ENCODE peak calls at places on chromosomes 11 and 22, in eight cellular contexts. One of them, this sample, is unnamed.

GRCh38 chr11:66020618-66021357 is 5.5 kb downstream of the CATSPER1 start:
- DNase-seq in body of pancreas: no peak
- DNase-seq in HFF-Myc: no peak
- DNase-seq in coronary artery: no peak
- DNase-seq in GM13977: no peak
- DNase-seq in cardiac muscle cell: peak
- DNase-seq in astrocyte of the spinal cord: peak
- DNase-seq in fibroblast of mammary gland: peak
- DNase-seq in this sample: peak

GRCh38 chr11:122170815-122171475 is 54.9 kb upstream of the BLID start:
- DNase-seq in GM13977: no peak
- DNase-seq in fibroblast of mammary gland: peak
- DNase-seq in cardiac muscle cell: peak
- DNase-seq in body of pancreas: no peak
- DNase-seq in astrocyte of the spinal cord: peak
- DNase-seq in HFF-Myc: no peak
- DNase-seq in coronary artery: no peak
- DNase-seq in this sample: no peak

GRCh38 chr11:61076506-61077304 is 25.6 kb upstream of the CD5 start:
- DNase-seq in HFF-Myc: no peak
- DNase-seq in astrocyte of the spinal cord: no peak
- DNase-seq in body of pancreas: no peak
- DNase-seq in coronary artery: no peak
- DNase-seq in GM13977: no peak
- DNase-seq in fibroblast of mammary gland: no peak
- DNase-seq in cardiac muscle cell: no peak
- DNase-seq in this sample: no peak

GRCh38 chr22:17057959-17058814 is 26.6 kb upstream of the IL17RA start:
- DNase-seq in body of pancreas: peak
- DNase-seq in GM13977: peak
- DNase-seq in coronary artery: no peak
- DNase-seq in fibroblast of mammary gland: peak
- DNase-seq in astrocyte of the spinal cord: peak
- DNase-seq in HFF-Myc: peak
- DNase-seq in cardiac muscle cell: peak
- DNase-seq in this sample: peak

GRCh38 chr11:62680825-62681240 is 2.0 kb upstream of the UBXN1 start:
- DNase-seq in GM13977: peak
- DNase-seq in HFF-Myc: peak
- DNase-seq in body of pancreas: peak
- DNase-seq in cardiac muscle cell: peak
- DNase-seq in fibroblast of mammary gland: peak
- DNase-seq in astrocyte of the spinal cord: peak
- DNase-seq in coronary artery: no peak
- DNase-seq in this sample: peak

GRCh38 chr11:64233913-64234839 is at the start of gene VEGFB:
- DNase-seq in HFF-Myc: no peak
- DNase-seq in GM13977: peak
- DNase-seq in astrocyte of the spinal cord: peak
- DNase-seq in fibroblast of mammary gland: no peak
- DNase-seq in coronary artery: no peak
- DNase-seq in body of pancreas: peak
- DNase-seq in cardiac muscle cell: peak
- DNase-seq in this sample: peak

GRCh38 chr11:43868852-43869567 is 11.6 kb upstream of the ALKBH3 start:
- DNase-seq in astrocyte of the spinal cord: peak
- DNase-seq in HFF-Myc: no peak
- DNase-seq in fibroblast of mammary gland: peak
- DNase-seq in body of pancreas: no peak
- DNase-seq in GM13977: peak
- DNase-seq in cardiac muscle cell: peak
- DNase-seq in coronary artery: no peak
- DNase-seq in this sample: peak

GRCh38 chr11:19597194-19597593 is 115.4 kb upstream of the NAV2 start:
- DNase-seq in fibroblast of mammary gland: peak
- DNase-seq in coronary artery: peak
- DNase-seq in GM13977: no peak
- DNase-seq in body of pancreas: no peak
- DNase-seq in astrocyte of the spinal cord: peak
- DNase-seq in HFF-Myc: peak
- DNase-seq in cardiac muscle cell: peak
- DNase-seq in this sample: no peak

GRCh38 chr11:56843816-56844215 is 95.3 kb upstream of the OR9G4 start:
- DNase-seq in cardiac muscle cell: no peak
- DNase-seq in GM13977: no peak
- DNase-seq in fibroblast of mammary gland: no peak
- DNase-seq in HFF-Myc: no peak
- DNase-seq in coronary artery: no peak
- DNase-seq in astrocyte of the spinal cord: no peak
- DNase-seq in body of pancreas: no peak
- DNase-seq in this sample: no peak

GRCh38 chr11:925158-925495 is 543 bp upstream of the AP2A2 start:
- DNase-seq in HFF-Myc: no peak
- DNase-seq in cardiac muscle cell: no peak
- DNase-seq in GM13977: peak
- DNase-seq in coronary artery: no peak
- DNase-seq in astrocyte of the spinal cord: no peak
- DNase-seq in fibroblast of mammary gland: no peak
- DNase-seq in body of pancreas: peak
- DNase-seq in this sample: no peak

GRCh38 chr11:926341-926916 is 759 bp downstream of the AP2A2 start:
- DNase-seq in astrocyte of the spinal cord: peak
- DNase-seq in cardiac muscle cell: peak
- DNase-seq in HFF-Myc: no peak
- DNase-seq in coronary artery: no peak
- DNase-seq in body of pancreas: peak
- DNase-seq in GM13977: peak
- DNase-seq in fibroblast of mammary gland: peak
- DNase-seq in this sample: no peak

GRCh38 chr11:925496-926301 is at the start of gene AP2A2:
- DNase-seq in GM13977: peak
- DNase-seq in astrocyte of the spinal cord: peak
- DNase-seq in body of pancreas: peak
- DNase-seq in cardiac muscle cell: peak
- DNase-seq in HFF-Myc: no peak
- DNase-seq in coronary artery: no peak
- DNase-seq in fibroblast of mammary gland: peak
- DNase-seq in this sample: peak

GRCh38 chr11:929405-929804 is 3.7 kb downstream of the AP2A2 start:
- DNase-seq in astrocyte of the spinal cord: no peak
- DNase-seq in cardiac muscle cell: no peak
- DNase-seq in GM13977: no peak
- DNase-seq in fibroblast of mammary gland: no peak
- DNase-seq in coronary artery: no peak
- DNase-seq in body of pancreas: no peak
- DNase-seq in HFF-Myc: no peak
- DNase-seq in this sample: no peak

GRCh38 chr11:927871-928270 is 2.2 kb downstream of the AP2A2 start:
- DNase-seq in HFF-Myc: no peak
- DNase-seq in body of pancreas: no peak
- DNase-seq in fibroblast of mammary gland: no peak
- DNase-seq in astrocyte of the spinal cord: no peak
- DNase-seq in coronary artery: no peak
- DNase-seq in GM13977: no peak
- DNase-seq in cardiac muscle cell: no peak
- DNase-seq in this sample: no peak
- TF ChIP-seq CTCF in HFF-Myc: no peak
- TF ChIP-seq CTCF in body of pancreas: no peak
- TF ChIP-seq CTCF in fibroblast of mammary gland: no peak
- TF ChIP-seq CTCF in astrocyte of the spinal cord: no peak
- TF ChIP-seq CTCF in coronary artery: no peak
- TF ChIP-seq CTCF in GM13977: no peak
- TF ChIP-seq CTCF in cardiac muscle cell: no peak
- TF ChIP-seq CTCF in this sample: no peak

GRCh38 chr22:22768885-22769284 is 118.7 kb upstream of the IGLL5 start:
- DNase-seq in body of pancreas: no peak
- DNase-seq in GM13977: no peak
- DNase-seq in cardiac muscle cell: no peak
- DNase-seq in HFF-Myc: no peak
- DNase-seq in coronary artery: peak
- DNase-seq in fibroblast of mammary gland: no peak
- DNase-seq in astrocyte of the spinal cord: no peak
- DNase-seq in this sample: no peak

GRCh38 chr22:22769434-22770279 is 118.0 kb upstream of the IGLL5 start:
- DNase-seq in astrocyte of the spinal cord: no peak
- DNase-seq in fibroblast of mammary gland: no peak
- DNase-seq in HFF-Myc: no peak
- DNase-seq in cardiac muscle cell: no peak
- DNase-seq in GM13977: no peak
- DNase-seq in coronary artery: peak
- DNase-seq in body of pancreas: no peak
- DNase-seq in this sample: no peak

GRCh38 chr22:22770280-22770871 is 117.2 kb upstream of the IGLL5 start:
- DNase-seq in HFF-Myc: no peak
- DNase-seq in cardiac muscle cell: peak
- DNase-seq in astrocyte of the spinal cord: peak
- DNase-seq in fibroblast of mammary gland: peak
- DNase-seq in coronary artery: peak
- DNase-seq in GM13977: no peak
- DNase-seq in body of pancreas: peak
- DNase-seq in this sample: peak

GRCh38 chr22:22770881-22771280 is 116.7 kb upstream of the IGLL5 start:
- DNase-seq in cardiac muscle cell: no peak
- DNase-seq in coronary artery: peak
- DNase-seq in fibroblast of mammary gland: no peak
- DNase-seq in HFF-Myc: no peak
- DNase-seq in GM13977: no peak
- DNase-seq in body of pancreas: no peak
- DNase-seq in astrocyte of the spinal cord: no peak
- DNase-seq in this sample: no peak

DNA sequence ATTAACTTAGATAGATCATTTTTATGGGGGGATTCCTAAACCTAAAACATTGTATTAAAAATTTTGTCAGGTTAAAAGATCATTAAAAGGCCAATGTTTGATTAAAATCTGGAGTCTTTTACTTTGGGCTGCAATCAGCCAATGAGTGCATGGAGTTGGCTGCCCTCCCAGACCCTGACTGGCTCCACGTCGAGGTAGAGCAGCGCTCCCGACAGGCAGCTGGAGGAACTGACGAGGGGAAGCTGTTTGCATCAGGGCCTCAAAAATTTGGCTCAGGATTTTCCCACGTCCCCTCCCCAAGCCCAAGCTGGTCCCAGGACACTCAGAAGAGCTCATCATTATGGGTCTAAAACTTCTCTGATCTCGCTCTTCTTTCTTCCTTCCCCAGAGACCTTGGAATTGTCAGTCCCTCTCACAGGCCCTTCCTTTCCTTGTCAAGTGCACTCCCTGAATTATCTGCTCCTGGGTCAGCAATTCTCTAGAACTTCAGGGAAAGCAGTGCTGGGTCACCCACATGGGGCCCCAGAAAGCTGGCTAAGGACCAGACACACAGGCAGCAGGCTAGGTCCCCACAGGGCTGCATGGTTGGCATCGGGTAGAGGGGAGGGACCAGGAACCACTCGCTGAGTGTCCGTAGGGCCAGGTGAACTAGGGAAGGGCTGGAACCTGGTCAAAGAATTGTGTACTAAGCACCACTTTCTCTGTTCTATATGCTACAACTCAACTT is 119.6 kb upstream of the IGLL5 start:
- DNase-seq in GM13977: no peak
- DNase-seq in fibroblast of mammary gland: peak
- DNase-seq in body of pancreas: peak
- DNase-seq in astrocyte of the spinal cord: no peak
- DNase-seq in HFF-Myc: no peak
- DNase-seq in cardiac muscle cell: peak
- DNase-seq in coronary artery: peak
- DNase-seq in this sample: no peak
- TF ChIP-seq CTCF in GM13977: no peak
- TF ChIP-seq CTCF in fibroblast of mammary gland: peak
- TF ChIP-seq CTCF in body of pancreas: peak
- TF ChIP-seq CTCF in astrocyte of the spinal cord: no peak
- TF ChIP-seq CTCF in HFF-Myc: peak
- TF ChIP-seq CTCF in cardiac muscle cell: peak
- TF ChIP-seq CTCF in coronary artery: no peak
- TF ChIP-seq CTCF in this sample: no peak

DNA sequence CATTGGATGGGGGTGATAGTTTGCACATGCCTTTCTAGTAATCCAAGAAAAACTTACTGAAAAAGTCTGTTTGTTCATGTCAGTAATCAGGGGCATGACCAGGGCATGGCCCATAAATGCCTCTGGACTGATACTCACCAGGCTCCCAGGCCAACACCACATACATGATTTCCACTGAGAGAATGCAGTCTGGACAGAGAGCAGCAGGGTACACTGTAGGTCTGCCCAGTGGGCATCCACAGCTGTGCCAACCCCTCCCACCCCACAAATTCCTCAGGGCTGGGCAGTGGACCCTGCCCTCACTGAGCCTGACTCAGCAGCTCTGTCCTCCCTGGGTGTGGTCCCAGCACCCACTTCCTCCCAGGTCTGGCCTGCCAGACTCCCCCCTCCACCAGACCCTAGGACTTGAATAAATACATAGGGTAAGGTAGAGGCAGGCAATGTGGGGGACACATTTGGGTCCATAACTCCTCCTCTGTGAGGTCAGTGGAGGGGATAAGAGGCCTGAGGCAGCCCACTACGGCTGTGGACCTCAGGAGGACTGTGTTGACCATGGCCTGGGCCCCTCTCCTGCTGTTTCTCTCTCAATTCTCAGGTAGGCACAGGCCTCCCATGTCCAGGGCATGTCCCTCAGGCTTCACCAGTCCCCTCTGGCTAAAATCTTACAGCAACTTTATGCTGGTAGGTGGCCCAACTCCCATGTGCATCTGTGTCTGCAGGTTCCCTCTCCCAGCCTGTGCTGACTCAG is 92.2 kb upstream of the TOP3B start:
- DNase-seq in coronary artery: no peak
- DNase-seq in GM13977: no peak
- DNase-seq in cardiac muscle cell: no peak
- DNase-seq in astrocyte of the spinal cord: no peak
- DNase-seq in fibroblast of mammary gland: no peak
- DNase-seq in HFF-Myc: no peak
- DNase-seq in body of pancreas: no peak
- DNase-seq in this sample: peak
- TF ChIP-seq CTCF in coronary artery: no peak
- TF ChIP-seq CTCF in GM13977: no peak
- TF ChIP-seq CTCF in cardiac muscle cell: no peak
- TF ChIP-seq CTCF in astrocyte of the spinal cord: no peak
- TF ChIP-seq CTCF in fibroblast of mammary gland: no peak
- TF ChIP-seq CTCF in HFF-Myc: no peak
- TF ChIP-seq CTCF in body of pancreas: no peak
- TF ChIP-seq CTCF in this sample: no peak

GRCh38 chr11:889686-890475 is 20.7 kb downstream of the CHID1 start:
- DNase-seq in HFF-Myc: no peak
- DNase-seq in cardiac muscle cell: no peak
- DNase-seq in fibroblast of mammary gland: no peak
- DNase-seq in GM13977: no peak
- DNase-seq in body of pancreas: no peak
- DNase-seq in coronary artery: no peak
- DNase-seq in astrocyte of the spinal cord: no peak
- DNase-seq in this sample: no peak
- TF ChIP-seq CTCF in HFF-Myc: no peak
- TF ChIP-seq CTCF in cardiac muscle cell: no peak
- TF ChIP-seq CTCF in fibroblast of mammary gland: no peak
- TF ChIP-seq CTCF in GM13977: no peak
- TF ChIP-seq CTCF in body of pancreas: no peak
- TF ChIP-seq CTCF in coronary artery: no peak
- TF ChIP-seq CTCF in astrocyte of the spinal cord: no peak
- TF ChIP-seq CTCF in this sample: no peak

DNA sequence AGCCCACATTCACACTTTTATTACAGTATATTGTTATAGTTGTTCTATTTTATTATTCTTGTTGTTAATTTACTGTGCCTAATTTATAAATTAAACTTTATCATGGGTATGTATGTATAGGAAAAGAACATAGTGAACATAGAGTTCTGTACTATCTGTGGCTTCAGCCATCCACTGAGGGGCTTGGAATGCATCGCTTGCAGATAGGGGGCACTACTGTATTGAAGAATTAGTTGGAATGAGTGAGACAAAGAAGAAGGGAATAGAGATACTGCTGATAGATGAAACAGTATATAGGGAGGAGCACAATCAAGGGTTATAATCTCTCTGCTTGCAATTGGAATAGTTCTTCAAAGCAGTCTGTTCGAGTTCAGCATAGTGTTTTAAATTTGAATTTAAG is 432.2 kb downstream of the RAB38 start:
- DNase-seq in fibroblast of mammary gland: no peak
- DNase-seq in coronary artery: no peak
- DNase-seq in astrocyte of the spinal cord: no peak
- DNase-seq in body of pancreas: no peak
- DNase-seq in cardiac muscle cell: no peak
- DNase-seq in HFF-Myc: no peak
- DNase-seq in GM13977: no peak
- DNase-seq in this sample: peak
- TF ChIP-seq CTCF in fibroblast of mammary gland: peak
- TF ChIP-seq CTCF in coronary artery: no peak
- TF ChIP-seq CTCF in astrocyte of the spinal cord: no peak
- TF ChIP-seq CTCF in body of pancreas: no peak
- TF ChIP-seq CTCF in cardiac muscle cell: no peak
- TF ChIP-seq CTCF in HFF-Myc: peak
- TF ChIP-seq CTCF in GM13977: peak
- TF ChIP-seq CTCF in this sample: peak